ENCODE peak calls at places on chromosome X, in six cellular contexts. One of them, this sample, is unnamed.
A peak's percentile ranks its signal among the peaks of the same experiment; 100 is the strongest.

GRCh38 chrX:23465105-23465791 is 130.6 kb downstream of the PTCHD1 start:
- DNase-seq in GM13977: no peak
- DNase-seq in Daoy: no peak
- DNase-seq in myocyte: no peak
- DNase-seq in MCF 10A: no peak
- DNase-seq in stomach: no peak
- DNase-seq in this sample: no peak

GRCh38 chrX:3320471-3321046 is 25.9 kb downstream of the MXRA5 start:
- DNase-seq in myocyte: no peak
- DNase-seq in GM13977: no peak
- DNase-seq in stomach: no peak
- DNase-seq in MCF 10A: no peak
- DNase-seq in Daoy: no peak
- DNase-seq in this sample: no peak

GRCh38 chrX:30892591-30892990 is 3.5 kb upstream of the TAB3 start:
- DNase-seq in MCF 10A: no peak
- DNase-seq in Daoy: no peak
- DNase-seq in stomach: no peak
- DNase-seq in myocyte: no peak
- DNase-seq in GM13977: no peak
- DNase-seq in this sample: peak; percentile 62

GRCh38 chrX:30217465-30217864 is 2.1 kb downstream of the MAGEB2 start:
- DNase-seq in MCF 10A: no peak
- DNase-seq in Daoy: no peak
- DNase-seq in myocyte: no peak
- DNase-seq in stomach: no peak
- DNase-seq in GM13977: no peak
- DNase-seq in this sample: no peak

GRCh38 chrX:99705696-99706095 is 704.4 kb downstream of the PCDH19 start:
- DNase-seq in stomach: no peak
- DNase-seq in GM13977: no peak
- DNase-seq in MCF 10A: peak; percentile 67
- DNase-seq in myocyte: no peak
- DNase-seq in Daoy: no peak
- DNase-seq in this sample: no peak

GRCh38 chrX:56120242-56120641 is 111.9 kb upstream of the KLF8 start:
- DNase-seq in GM13977: no peak
- DNase-seq in myocyte: no peak
- DNase-seq in stomach: no peak
- DNase-seq in Daoy: no peak
- DNase-seq in MCF 10A: no peak
- DNase-seq in this sample: no peak

GRCh38 chrX:88135735-88136134 is 611.3 kb upstream of the CPXCR1 start:
- DNase-seq in myocyte: peak; percentile 0
- DNase-seq in GM13977: no peak
- DNase-seq in MCF 10A: peak; percentile 13
- DNase-seq in stomach: no peak
- DNase-seq in Daoy: no peak
- DNase-seq in this sample: no peak

GRCh38 chrX:8848921-8849320 is 47.7 kb upstream of the FAM9A start:
- DNase-seq in GM13977: no peak
- DNase-seq in stomach: no peak
- DNase-seq in myocyte: no peak
- DNase-seq in MCF 10A: no peak
- DNase-seq in Daoy: peak; percentile 18
- DNase-seq in this sample: no peak

GRCh38 chrX:71492086-71493065 is 40.5 kb upstream of the OGT start:
- DNase-seq in Daoy: peak; percentile 49
- DNase-seq in myocyte: peak; percentile 18
- DNase-seq in GM13977: peak; percentile 63
- DNase-seq in MCF 10A: peak; percentile 3
- DNase-seq in stomach: peak; percentile 50
- DNase-seq in this sample: peak; percentile 80

GRCh38 chrX:15567886-15568616 is 32.7 kb downstream of the ACE2 start:
- DNase-seq in myocyte: no peak
- DNase-seq in stomach: no peak
- DNase-seq in Daoy: no peak
- DNase-seq in GM13977: no peak
- DNase-seq in MCF 10A: peak; percentile 30
- DNase-seq in this sample: no peak

GRCh38 chrX:153924149-153924861 is 1.8 kb downstream of the ARHGAP4 start:
- DNase-seq in MCF 10A: peak; percentile 25
- DNase-seq in myocyte: peak; percentile 41
- DNase-seq in stomach: peak; percentile 44
- DNase-seq in GM13977: peak; percentile 57
- DNase-seq in Daoy: no peak
- DNase-seq in this sample: peak; percentile 66

GRCh38 chrX:11750051-11750450 is 8.0 kb upstream of the MSL3 start:
- DNase-seq in Daoy: no peak
- DNase-seq in myocyte: no peak
- DNase-seq in MCF 10A: peak; percentile 6
- DNase-seq in GM13977: no peak
- DNase-seq in stomach: no peak
- DNase-seq in this sample: no peak

GRCh38 chrX:118872102-118872566 is 48.5 kb downstream of the ZCCHC12 start:
- DNase-seq in GM13977: no peak
- DNase-seq in MCF 10A: peak; percentile 11
- DNase-seq in Daoy: peak; percentile 15
- DNase-seq in stomach: peak; percentile 34
- DNase-seq in myocyte: peak; percentile 15
- DNase-seq in this sample: no peak

GRCh38 chrX:2391869-2392606 is 108.7 kb downstream of the DHRSX start:
- DNase-seq in GM13977: no peak
- DNase-seq in MCF 10A: peak; percentile 97
- DNase-seq in Daoy: peak; percentile 89
- DNase-seq in stomach: no peak
- DNase-seq in myocyte: no peak
- DNase-seq in this sample: peak; percentile 95

GRCh38 chrX:13690836-13691235 is 1.9 kb downstream of the RAB9A start:
- DNase-seq in GM13977: no peak
- DNase-seq in MCF 10A: no peak
- DNase-seq in stomach: no peak
- DNase-seq in myocyte: no peak
- DNase-seq in Daoy: no peak
- DNase-seq in this sample: peak; percentile 31

GRCh38 chrX:17592117-17592516 is 145.2 kb upstream of the SCML1 start:
- DNase-seq in GM13977: no peak
- DNase-seq in MCF 10A: no peak
- DNase-seq in Daoy: no peak
- DNase-seq in stomach: no peak
- DNase-seq in myocyte: peak; percentile 39
- DNase-seq in this sample: no peak

This sample was measured in ELF-1.